ENCODE peak calls at places on chromosomes 7 and 10, in seven cellular contexts. One of them, this sample, is unnamed.
A peak's percentile ranks its signal among the peaks of the same experiment; 100 is the strongest.

GRCh38 chr10:71436268-71436922 is 39.7 kb downstream of the CDH23 start:
- DNase-seq in MM.1S: no peak
- DNase-seq in upper lobe of left lung: no peak
- DNase-seq in WERI-Rb-1: no peak
- DNase-seq in keratinocyte: no peak
- DNase-seq in ovary: no peak
- DNase-seq in H1: no peak
- DNase-seq in this sample: no peak

GRCh38 chr7:5557920-5558401 is 134.3 kb upstream of the TNRC18 start:
- DNase-seq in MM.1S: peak; percentile 19
- DNase-seq in ovary: peak; percentile 61
- DNase-seq in upper lobe of left lung: peak; percentile 86
- DNase-seq in keratinocyte: no peak
- DNase-seq in WERI-Rb-1: peak; percentile 28
- DNase-seq in H1: no peak
- DNase-seq in this sample: peak; percentile 15

GRCh38 chr7:78226059-78226658 is 427.6 kb downstream of the PHTF2 start:
- DNase-seq in WERI-Rb-1: peak; percentile 73
- DNase-seq in H1: peak; percentile 85
- DNase-seq in ovary: peak; percentile 61
- DNase-seq in upper lobe of left lung: no peak
- DNase-seq in keratinocyte: no peak
- DNase-seq in MM.1S: no peak
- DNase-seq in this sample: peak; percentile 51

GRCh38 chr10:100327007-100327700 is 2.9 kb downstream of the PKD2L1 start:
- DNase-seq in upper lobe of left lung: no peak
- DNase-seq in H1: no peak
- DNase-seq in MM.1S: peak; percentile 89
- DNase-seq in WERI-Rb-1: peak; percentile 42
- DNase-seq in ovary: no peak
- DNase-seq in keratinocyte: no peak
- DNase-seq in this sample: peak; percentile 34

GRCh38 chr7:88366845-88367244 is 60.2 kb upstream of the STEAP4 start:
- DNase-seq in ovary: no peak
- DNase-seq in keratinocyte: no peak
- DNase-seq in H1: no peak
- DNase-seq in WERI-Rb-1: no peak
- DNase-seq in MM.1S: no peak
- DNase-seq in upper lobe of left lung: no peak
- DNase-seq in this sample: no peak

GRCh38 chr10:73937333-73938020 is 26.5 kb downstream of the PLAU start:
- DNase-seq in upper lobe of left lung: no peak
- DNase-seq in H1: no peak
- DNase-seq in ovary: no peak
- DNase-seq in keratinocyte: no peak
- DNase-seq in MM.1S: no peak
- DNase-seq in WERI-Rb-1: no peak
- DNase-seq in this sample: peak; percentile 57

GRCh38 chr7:149723082-149723767 is 50.2 kb downstream of the ZNF467 start:
- DNase-seq in WERI-Rb-1: no peak
- DNase-seq in MM.1S: no peak
- DNase-seq in keratinocyte: no peak
- DNase-seq in H1: no peak
- DNase-seq in ovary: no peak
- DNase-seq in upper lobe of left lung: no peak
- DNase-seq in this sample: no peak

GRCh38 chr10:48895198-48895720 is 44.4 kb downstream of the LRRC18 start:
- DNase-seq in upper lobe of left lung: no peak
- DNase-seq in ovary: no peak
- DNase-seq in WERI-Rb-1: no peak
- DNase-seq in keratinocyte: no peak
- DNase-seq in H1: no peak
- DNase-seq in MM.1S: no peak
- DNase-seq in this sample: no peak

GRCh38 chr7:30863694-30864011 is 48.0 kb upstream of the AQP1 start:
- DNase-seq in WERI-Rb-1: no peak
- DNase-seq in keratinocyte: no peak
- DNase-seq in H1: no peak
- DNase-seq in MM.1S: no peak
- DNase-seq in ovary: no peak
- DNase-seq in upper lobe of left lung: no peak
- DNase-seq in this sample: no peak

GRCh38 chr7:154794147-154794780 is 208.7 kb downstream of the PAXIP1 start:
- DNase-seq in keratinocyte: no peak
- DNase-seq in ovary: no peak
- DNase-seq in WERI-Rb-1: peak; percentile 34
- DNase-seq in upper lobe of left lung: peak; percentile 86
- DNase-seq in MM.1S: no peak
- DNase-seq in H1: peak; percentile 90
- DNase-seq in this sample: peak; percentile 62

GRCh38 chr7:48390381-48391327 is 219.4 kb downstream of the ABCA13 start:
- DNase-seq in keratinocyte: no peak
- DNase-seq in MM.1S: no peak
- DNase-seq in H1: no peak
- DNase-seq in WERI-Rb-1: no peak
- DNase-seq in ovary: no peak
- DNase-seq in upper lobe of left lung: no peak
- DNase-seq in this sample: peak; percentile 7

GRCh38 chr10:104076743-104077160 is 8.9 kb downstream of the COL17A1 start:
- DNase-seq in ovary: peak; percentile 33
- DNase-seq in H1: no peak
- DNase-seq in MM.1S: no peak
- DNase-seq in keratinocyte: no peak
- DNase-seq in upper lobe of left lung: no peak
- DNase-seq in WERI-Rb-1: no peak
- DNase-seq in this sample: peak; percentile 85

GRCh38 chr10:76962851-76963250 is 674.8 kb downstream of the KCNMA1 start:
- DNase-seq in WERI-Rb-1: no peak
- DNase-seq in upper lobe of left lung: no peak
- DNase-seq in ovary: no peak
- DNase-seq in keratinocyte: no peak
- DNase-seq in H1: no peak
- DNase-seq in MM.1S: no peak
- DNase-seq in this sample: no peak

GRCh38 chr10:97279121-97279815 is 13.2 kb downstream of the ARHGAP19 start:
- DNase-seq in ovary: no peak
- DNase-seq in keratinocyte: no peak
- DNase-seq in MM.1S: no peak
- DNase-seq in H1: no peak
- DNase-seq in WERI-Rb-1: no peak
- DNase-seq in upper lobe of left lung: no peak
- DNase-seq in this sample: peak; percentile 71

GRCh38 chr7:15086171-15086745 is 183.7 kb upstream of the DGKB start:
- DNase-seq in keratinocyte: no peak
- DNase-seq in WERI-Rb-1: no peak
- DNase-seq in upper lobe of left lung: no peak
- DNase-seq in H1: no peak
- DNase-seq in ovary: no peak
- DNase-seq in MM.1S: no peak
- DNase-seq in this sample: no peak

GRCh38 chr7:98203964-98204605 is 7.2 kb upstream of the BHLHA15 start:
- DNase-seq in ovary: no peak
- DNase-seq in MM.1S: no peak
- DNase-seq in keratinocyte: no peak
- DNase-seq in upper lobe of left lung: peak; percentile 77
- DNase-seq in H1: no peak
- DNase-seq in WERI-Rb-1: no peak
- DNase-seq in this sample: no peak
- H3K27ac ChIP-seq in ovary: no peak overlapping the region
- H3K27ac ChIP-seq in MM.1S: no peak overlapping the region
- H3K27ac ChIP-seq in keratinocyte: no peak overlapping the region
- H3K27ac ChIP-seq in upper lobe of left lung: no peak overlapping the region
- H3K27ac ChIP-seq in H1: no peak overlapping the region
- H3K27ac ChIP-seq in WERI-Rb-1: no peak overlapping the region
- H3K27ac ChIP-seq in this sample: no peak overlapping the region

GRCh38 chr7:95397381-95397780 is 1.2 kb upstream of the PON3 start:
- DNase-seq in H1: no peak
- DNase-seq in WERI-Rb-1: no peak
- DNase-seq in ovary: no peak
- DNase-seq in keratinocyte: no peak
- DNase-seq in upper lobe of left lung: no peak
- DNase-seq in MM.1S: no peak
- DNase-seq in this sample: no peak
- H3K27ac ChIP-seq in H1: no peak overlapping the region
- H3K27ac ChIP-seq in WERI-Rb-1: no peak overlapping the region
- H3K27ac ChIP-seq in ovary: no peak overlapping the region
- H3K27ac ChIP-seq in keratinocyte: no peak overlapping the region
- H3K27ac ChIP-seq in upper lobe of left lung: no peak overlapping the region
- H3K27ac ChIP-seq in MM.1S: no peak overlapping the region
- H3K27ac ChIP-seq in this sample: no peak overlapping the region

DNA sequence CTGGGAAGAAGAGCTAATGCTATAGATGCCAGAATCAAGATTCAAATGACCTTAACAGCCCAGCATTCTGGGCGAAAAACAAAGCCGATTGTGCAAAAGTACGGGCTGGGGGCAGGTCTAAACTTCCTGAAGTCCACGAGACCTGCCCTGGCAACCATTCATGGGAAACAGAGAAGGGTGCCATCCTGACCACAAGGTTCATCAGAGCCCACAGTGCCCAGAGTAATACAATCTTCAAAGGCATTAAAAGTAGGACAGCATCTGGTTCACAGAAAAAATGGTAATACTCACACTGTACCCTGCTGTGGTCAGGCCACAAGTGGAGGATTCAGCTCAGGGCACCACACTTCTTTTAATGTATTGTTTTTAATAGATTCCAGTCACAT is 36.1 kb downstream of the SORBS1 start:
- DNase-seq in ovary: no peak
- DNase-seq in MM.1S: no peak
- DNase-seq in keratinocyte: no peak
- DNase-seq in WERI-Rb-1: no peak
- DNase-seq in H1: no peak
- DNase-seq in upper lobe of left lung: no peak
- DNase-seq in this sample: no peak
- H3K27ac ChIP-seq in ovary: no peak overlapping the region
- H3K27ac ChIP-seq in MM.1S: no peak overlapping the region
- H3K27ac ChIP-seq in keratinocyte: no peak overlapping the region
- H3K27ac ChIP-seq in WERI-Rb-1: no peak overlapping the region
- H3K27ac ChIP-seq in H1: no peak overlapping the region
- H3K27ac ChIP-seq in upper lobe of left lung: no peak overlapping the region
- H3K27ac ChIP-seq in this sample: no peak overlapping the region

GRCh38 chr7:64562246-64562620 is 638 bp downstream of the ZNF680 start:
- DNase-seq in H1: no peak
- DNase-seq in MM.1S: no peak
- DNase-seq in WERI-Rb-1: no peak
- DNase-seq in keratinocyte: no peak
- DNase-seq in upper lobe of left lung: no peak
- DNase-seq in ovary: no peak
- DNase-seq in this sample: no peak

GRCh38 chr7:64558781-64559180 is 4.1 kb downstream of the ZNF680 start:
- DNase-seq in keratinocyte: no peak
- DNase-seq in WERI-Rb-1: no peak
- DNase-seq in H1: no peak
- DNase-seq in ovary: no peak
- DNase-seq in upper lobe of left lung: no peak
- DNase-seq in MM.1S: no peak
- DNase-seq in this sample: no peak

GRCh38 chr7:64557601-64558322 is 5.1 kb downstream of the ZNF680 start:
- DNase-seq in H1: no peak
- DNase-seq in upper lobe of left lung: no peak
- DNase-seq in keratinocyte: no peak
- DNase-seq in WERI-Rb-1: peak; percentile 22
- DNase-seq in MM.1S: no peak
- DNase-seq in ovary: no peak
- DNase-seq in this sample: no peak

GRCh38 chr7:64558323-64558705 is 4.6 kb downstream of the ZNF680 start:
- DNase-seq in upper lobe of left lung: no peak
- DNase-seq in keratinocyte: no peak
- DNase-seq in ovary: no peak
- DNase-seq in MM.1S: no peak
- DNase-seq in H1: no peak
- DNase-seq in WERI-Rb-1: peak; percentile 9
- DNase-seq in this sample: no peak

DNA sequence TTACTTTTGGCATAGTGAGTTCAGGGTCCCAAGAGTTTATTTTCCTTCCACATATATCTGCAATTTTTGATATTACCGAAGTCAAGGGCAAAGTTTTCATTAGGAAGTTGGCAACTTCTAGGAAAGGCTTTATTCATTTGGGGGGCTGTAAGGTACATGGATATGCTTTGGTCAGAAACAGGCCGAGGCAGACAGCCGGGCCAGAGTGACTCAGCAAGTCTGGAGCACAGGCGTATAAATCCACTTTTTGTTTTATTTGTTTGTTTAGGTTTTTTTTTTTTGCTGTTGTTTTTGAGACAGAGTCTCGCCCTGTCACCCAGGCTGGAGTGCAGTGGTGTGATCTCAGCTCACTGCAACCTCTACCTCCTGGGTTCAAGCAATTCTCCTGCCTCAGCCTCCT is 3.7 kb downstream of the ZNF680 start:
- DNase-seq in H1: no peak
- DNase-seq in ovary: no peak
- DNase-seq in WERI-Rb-1: no peak
- DNase-seq in upper lobe of left lung: no peak
- DNase-seq in MM.1S: no peak
- DNase-seq in keratinocyte: no peak
- DNase-seq in this sample: peak; percentile 65
- H3K27ac ChIP-seq in H1: no peak overlapping the region
- H3K27ac ChIP-seq in ovary: no peak overlapping the region
- H3K27ac ChIP-seq in WERI-Rb-1: peak overlapping the region; percentile 54
- H3K27ac ChIP-seq in upper lobe of left lung: no peak overlapping the region
- H3K27ac ChIP-seq in MM.1S: no peak overlapping the region
- H3K27ac ChIP-seq in keratinocyte: no peak overlapping the region
- H3K27ac ChIP-seq in this sample: no peak overlapping the region

GRCh38 chr10:15562116-15562515 is 157.6 kb downstream of the ITGA8 start:
- DNase-seq in H1: no peak
- DNase-seq in keratinocyte: no peak
- DNase-seq in ovary: no peak
- DNase-seq in upper lobe of left lung: peak; percentile 57
- DNase-seq in MM.1S: no peak
- DNase-seq in WERI-Rb-1: no peak
- DNase-seq in this sample: no peak

GRCh38 chr10:15562578-15562977 is 157.1 kb downstream of the ITGA8 start:
- DNase-seq in MM.1S: no peak
- DNase-seq in H1: no peak
- DNase-seq in upper lobe of left lung: no peak
- DNase-seq in ovary: no peak
- DNase-seq in keratinocyte: no peak
- DNase-seq in WERI-Rb-1: no peak
- DNase-seq in this sample: no peak

GRCh38 chr10:15563161-15563715 is 156.5 kb downstream of the ITGA8 start:
- DNase-seq in ovary: no peak
- DNase-seq in WERI-Rb-1: no peak
- DNase-seq in upper lobe of left lung: no peak
- DNase-seq in MM.1S: no peak
- DNase-seq in keratinocyte: no peak
- DNase-seq in H1: no peak
- DNase-seq in this sample: no peak

GRCh38 chr10:15571570-15571969 is 148.2 kb downstream of the ITGA8 start:
- DNase-seq in WERI-Rb-1: no peak
- DNase-seq in H1: no peak
- DNase-seq in MM.1S: no peak
- DNase-seq in upper lobe of left lung: no peak
- DNase-seq in keratinocyte: no peak
- DNase-seq in ovary: peak; percentile 61
- DNase-seq in this sample: peak; percentile 90

DNA sequence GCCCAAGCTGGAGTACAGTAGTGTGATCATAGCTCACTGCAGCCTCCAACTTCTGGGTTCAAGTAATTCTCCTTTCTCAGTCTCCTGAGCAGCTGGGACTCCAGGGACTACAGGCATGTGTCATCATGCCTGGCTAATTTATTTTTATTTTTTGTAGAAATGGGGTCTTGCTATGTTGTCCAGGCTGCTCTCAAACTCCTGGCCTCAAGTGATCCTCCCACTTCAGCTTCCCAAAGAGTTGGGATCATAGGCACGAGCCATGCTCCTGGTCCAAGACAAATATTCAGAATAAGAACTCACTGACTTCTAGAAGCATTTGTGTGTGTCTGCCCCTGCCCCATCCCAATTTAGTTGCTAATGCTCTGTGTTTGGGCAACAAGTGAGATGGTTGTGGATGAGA is 151.8 kb downstream of the ITGA8 start:
- DNase-seq in upper lobe of left lung: no peak
- DNase-seq in H1: no peak
- DNase-seq in keratinocyte: no peak
- DNase-seq in WERI-Rb-1: no peak
- DNase-seq in ovary: no peak
- DNase-seq in MM.1S: no peak
- DNase-seq in this sample: no peak
- H3K27ac ChIP-seq in upper lobe of left lung: no peak overlapping the region
- H3K27ac ChIP-seq in H1: no peak overlapping the region
- H3K27ac ChIP-seq in keratinocyte: no peak overlapping the region
- H3K27ac ChIP-seq in WERI-Rb-1: no peak overlapping the region
- H3K27ac ChIP-seq in ovary: no peak overlapping the region
- H3K27ac ChIP-seq in MM.1S: no peak overlapping the region
- H3K27ac ChIP-seq in this sample: no peak overlapping the region